ENCODE peak calls at places on chromosomes 11 and 22, in four cellular contexts. One of them, this sample, is unnamed.
A peak's percentile ranks its signal among the peaks of the same experiment; 100 is the strongest.

GRCh38 chr11:82174610-82175009 is 559.1 kb downstream of the FAM181B start:
- DNase-seq in H1: no peak
- DNase-seq in H9: no peak
- DNase-seq in DND-41: no peak
- DNase-seq in this sample: no peak

GRCh38 chr11:112163875-112164521 is at the start of gene IL18:
- DNase-seq in H1: no peak
- DNase-seq in H9: peak; percentile 67
- DNase-seq in DND-41: no peak
- DNase-seq in this sample: no peak

GRCh38 chr11:64882243-64882642 is 3.8 kb upstream of the EHD1 start:
- DNase-seq in H1: no peak
- DNase-seq in H9: no peak
- DNase-seq in DND-41: no peak
- DNase-seq in this sample: no peak

GRCh38 chr11:116284930-116285329 is 487.9 kb downstream of the BUD13 start:
- DNase-seq in H1: no peak
- DNase-seq in H9: no peak
- DNase-seq in DND-41: no peak
- DNase-seq in this sample: no peak

GRCh38 chr22:50456466-50457234 is 18.2 kb downstream of the SBF1 start:
- DNase-seq in H1: no peak
- DNase-seq in H9: peak; percentile 53
- DNase-seq in DND-41: no peak
- DNase-seq in this sample: no peak

GRCh38 chr11:65883786-65884715 is 4.2 kb downstream of the FIBP start:
- DNase-seq in H1: no peak
- DNase-seq in H9: no peak
- DNase-seq in DND-41: no peak
- DNase-seq in this sample: no peak

GRCh38 chr11:36258730-36259360 is 30.4 kb downstream of the COMMD9 start:
- DNase-seq in H1: peak; percentile 36
- DNase-seq in H9: peak; percentile 83
- DNase-seq in DND-41: peak; percentile 25
- DNase-seq in this sample: peak; percentile 43

GRCh38 chr22:29443861-29444431 is 5.6 kb downstream of the RFPL1 start:
- DNase-seq in H1: no peak
- DNase-seq in H9: no peak
- DNase-seq in DND-41: no peak
- DNase-seq in this sample: no peak

GRCh38 chr11:118175031-118175531 is 1.4 kb downstream of the SCN2B start:
- DNase-seq in H1: no peak
- DNase-seq in H9: no peak
- DNase-seq in DND-41: no peak
- DNase-seq in this sample: no peak

GRCh38 chr11:47523491-47524199 is 29.3 kb downstream of the CELF1 start:
- DNase-seq in H1: no peak
- DNase-seq in H9: no peak
- DNase-seq in DND-41: no peak
- DNase-seq in this sample: peak; percentile 43

GRCh38 chr22:46830001-46830715 is 67.7 kb downstream of the TBC1D22A start:
- DNase-seq in H1: no peak
- DNase-seq in H9: no peak
- DNase-seq in DND-41: no peak
- DNase-seq in this sample: no peak

GRCh38 chr11:46180741-46181140 is 59.5 kb upstream of the PHF21A start:
- DNase-seq in H1: no peak
- DNase-seq in H9: no peak
- DNase-seq in DND-41: no peak
- DNase-seq in this sample: no peak

GRCh38 chr22:20324139-20324516 is 4.3 kb upstream of the DGCR6L start:
- DNase-seq in H1: no peak
- DNase-seq in H9: peak; percentile 14
- DNase-seq in DND-41: no peak
- DNase-seq in this sample: no peak

GRCh38 chr22:49305215-49305965 is 522.3 kb downstream of the BRD1 start:
- DNase-seq in H1: peak; percentile 38
- DNase-seq in H9: peak; percentile 89
- DNase-seq in DND-41: peak; percentile 53
- DNase-seq in this sample: peak; percentile 49

GRCh38 chr11:48025983-48026340 is 45.6 kb downstream of the PTPRJ start:
- DNase-seq in H1: no peak
- DNase-seq in H9: no peak
- DNase-seq in DND-41: no peak
- DNase-seq in this sample: no peak

GRCh38 chr11:134382257-134382656 is 29.8 kb downstream of the B3GAT1 start:
- DNase-seq in H1: no peak
- DNase-seq in H9: no peak
- DNase-seq in DND-41: no peak
- DNase-seq in this sample: no peak

GRCh38 chr11:73801136-73801535 is 13.5 kb downstream of the MRPL48 start:
- DNase-seq in H1: no peak
- DNase-seq in H9: no peak
- DNase-seq in DND-41: no peak
- DNase-seq in this sample: no peak

GRCh38 chr11:128764617-128765095 is 70.8 kb downstream of the FLI1 start:
- DNase-seq in H1: no peak
- DNase-seq in H9: no peak
- DNase-seq in DND-41: no peak
- DNase-seq in this sample: no peak

GRCh38 chr11:9530020-9530628 is 43.3 kb upstream of the WEE1 start:
- DNase-seq in H1: no peak
- DNase-seq in H9: no peak
- DNase-seq in DND-41: no peak
- DNase-seq in this sample: no peak

GRCh38 chr11:101128571-101129202 is 926 bp downstream of the PGR start:
- DNase-seq in H1: no peak
- DNase-seq in H9: peak; percentile 43
- DNase-seq in DND-41: no peak
- DNase-seq in this sample: no peak

GRCh38 chr11:8098879-8099278 is 17.9 kb downstream of the TUB start:
- DNase-seq in H1: no peak
- DNase-seq in H9: no peak
- DNase-seq in DND-41: no peak
- DNase-seq in this sample: no peak

GRCh38 chr11:3215346-3216026 is 3.1 kb downstream of the MRGPRG start:
- DNase-seq in H1: no peak
- DNase-seq in H9: no peak
- DNase-seq in DND-41: no peak
- DNase-seq in this sample: no peak

GRCh38 chr11:123560001-123560400 is 94.4 kb downstream of the SCN3B start:
- DNase-seq in H1: no peak
- DNase-seq in H9: no peak
- DNase-seq in DND-41: no peak
- DNase-seq in this sample: no peak

GRCh38 chr22:22013559-22014284 is 31.1 kb upstream of the TOP3B start:
- DNase-seq in H1: no peak
- DNase-seq in H9: no peak
- DNase-seq in DND-41: no peak
- DNase-seq in this sample: no peak

GRCh38 chr11:65524747-65525658 is at the start of gene SCYL1:
- DNase-seq in H1: no peak
- DNase-seq in H9: peak; percentile 78
- DNase-seq in DND-41: peak; percentile 83
- DNase-seq in this sample: peak; percentile 68

GRCh38 chr11:134664863-134665535 is 253.0 kb upstream of the B3GAT1 start:
- DNase-seq in H1: no peak
- DNase-seq in H9: no peak
- DNase-seq in DND-41: peak; percentile 23
- DNase-seq in this sample: no peak

GRCh38 chr11:37502202-37502601 is 904.2 kb upstream of the RAG2 start:
- DNase-seq in H1: no peak
- DNase-seq in H9: no peak
- DNase-seq in DND-41: no peak
- DNase-seq in this sample: peak; percentile 59

GRCh38 chr11:37503411-37504065 is 905.5 kb upstream of the RAG2 start:
- DNase-seq in H1: no peak
- DNase-seq in H9: no peak
- DNase-seq in DND-41: no peak
- DNase-seq in this sample: peak; percentile 42

GRCh38 chr11:37505406-37505805 is 907.4 kb upstream of the RAG2 start:
- DNase-seq in H1: no peak
- DNase-seq in H9: no peak
- DNase-seq in DND-41: no peak
- DNase-seq in this sample: no peak

GRCh38 chr11:37504925-37505324 is 906.9 kb upstream of the RAG2 start:
- DNase-seq in H1: no peak
- DNase-seq in H9: no peak
- DNase-seq in DND-41: no peak
- DNase-seq in this sample: no peak

DNA sequence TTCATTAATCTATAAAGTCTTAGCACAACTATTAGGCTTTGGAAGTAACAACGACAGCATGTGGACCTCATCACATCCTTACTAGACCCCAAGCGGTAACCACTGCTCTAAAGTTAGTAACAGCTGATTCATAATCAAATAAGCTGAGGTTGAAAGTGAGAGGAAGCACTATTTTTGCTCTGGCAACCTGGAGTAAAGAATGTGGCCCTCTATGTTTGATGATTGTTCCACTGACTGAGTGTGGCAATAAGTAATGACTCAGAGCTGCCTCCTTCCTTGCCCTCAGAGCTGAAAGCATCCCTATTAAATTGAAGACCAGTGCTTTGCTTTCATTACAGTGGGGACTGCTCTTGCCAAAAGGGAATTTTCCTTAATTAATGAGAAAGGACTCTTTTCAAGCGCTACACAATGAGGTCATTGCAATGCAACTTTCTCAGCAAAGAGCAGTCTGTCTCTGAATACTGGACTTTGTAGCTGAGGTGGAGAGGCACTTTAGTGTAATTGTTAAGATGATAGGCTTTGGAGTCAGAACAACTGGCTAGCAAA is 906.1 kb upstream of the RAG2 start:
- DNase-seq in H1: no peak
- DNase-seq in H9: no peak
- DNase-seq in DND-41: no peak
- DNase-seq in this sample: peak; percentile 90
- H3K4me2 ChIP-seq in H1: peak overlapping the region; percentile 40
- H3K4me2 ChIP-seq in H9: no peak overlapping the region
- H3K4me2 ChIP-seq in DND-41: no peak overlapping the region
- H3K4me2 ChIP-seq in this sample: peak overlapping the region; percentile 86

DNA sequence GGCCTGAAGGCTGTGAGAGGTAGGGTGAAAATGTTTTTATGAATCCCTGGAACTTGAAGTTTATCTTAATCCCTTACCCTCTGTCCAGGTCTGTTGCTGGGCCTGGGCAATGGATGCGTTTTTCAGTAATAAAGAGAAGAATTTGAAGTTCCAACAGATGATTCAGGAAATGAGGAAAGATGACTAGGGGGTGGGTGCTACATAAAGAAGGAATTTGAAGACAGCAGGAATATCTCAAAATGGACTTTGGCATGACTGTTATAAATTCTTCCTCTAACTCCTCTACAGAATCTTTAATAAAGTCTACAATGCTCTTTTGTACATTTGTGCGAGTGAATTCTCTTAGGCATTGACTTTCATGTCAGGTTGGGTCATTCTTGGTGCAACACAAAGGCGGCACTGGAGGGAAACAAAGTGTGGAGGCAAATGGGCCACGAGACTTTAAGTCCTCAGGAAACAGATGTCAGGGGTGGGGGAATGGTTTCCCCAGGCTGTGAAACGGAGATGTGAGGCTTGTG is 35.1 kb upstream of the PRSS23 start:
- DNase-seq in H1: no peak
- DNase-seq in H9: no peak
- DNase-seq in DND-41: no peak
- DNase-seq in this sample: no peak
- H3K27ac ChIP-seq in H1: no peak overlapping the region
- H3K27ac ChIP-seq in H9: no peak overlapping the region
- H3K27ac ChIP-seq in DND-41: no peak overlapping the region
- H3K27ac ChIP-seq in this sample: no peak overlapping the region

DNA sequence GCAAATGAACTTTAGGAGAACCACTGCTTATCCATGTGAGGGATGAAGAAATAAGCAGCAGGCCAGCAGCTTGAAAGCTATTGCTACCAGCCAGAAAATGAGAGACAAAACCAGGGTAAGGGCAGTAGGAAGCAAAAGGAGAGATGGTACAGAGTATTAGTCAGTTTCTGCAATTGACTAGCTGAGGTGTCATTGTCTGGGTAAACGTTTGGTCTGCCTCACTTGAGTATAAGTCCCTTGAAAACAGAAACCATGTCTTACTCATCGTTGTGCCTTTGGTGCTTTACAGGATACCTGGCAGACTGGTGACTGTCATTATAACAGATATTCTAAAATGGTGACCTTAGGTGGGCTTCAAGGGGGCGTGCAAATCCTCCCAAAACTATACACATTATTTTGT is 63.9 kb upstream of the USP47 start:
- DNase-seq in H1: no peak
- DNase-seq in H9: no peak
- DNase-seq in DND-41: no peak
- DNase-seq in this sample: no peak
- H3K4me2 ChIP-seq in H1: no peak overlapping the region
- H3K4me2 ChIP-seq in H9: no peak overlapping the region
- H3K4me2 ChIP-seq in DND-41: no peak overlapping the region
- H3K4me2 ChIP-seq in this sample: no peak overlapping the region

GRCh38 chr11:76666408-76666807 is 4.1 kb downstream of the LRRC32 start:
- DNase-seq in H1: no peak
- DNase-seq in H9: peak; percentile 46
- DNase-seq in DND-41: no peak
- DNase-seq in this sample: peak; percentile 53

GRCh38 chr11:76668362-76669155 is 2.0 kb downstream of the LRRC32 start:
- DNase-seq in H1: no peak
- DNase-seq in H9: no peak
- DNase-seq in DND-41: no peak
- DNase-seq in this sample: no peak

GRCh38 chr11:76667271-76667818 is 3.2 kb downstream of the LRRC32 start:
- DNase-seq in H1: no peak
- DNase-seq in H9: peak; percentile 22
- DNase-seq in DND-41: no peak
- DNase-seq in this sample: no peak

GRCh38 chr11:76666830-76667229 is 3.7 kb downstream of the LRRC32 start:
- DNase-seq in H1: no peak
- DNase-seq in H9: peak; percentile 9
- DNase-seq in DND-41: no peak
- DNase-seq in this sample: no peak

GRCh38 chr11:76667856-76668255 is 2.7 kb downstream of the LRRC32 start:
- DNase-seq in H1: no peak
- DNase-seq in H9: peak; percentile 20
- DNase-seq in DND-41: no peak
- DNase-seq in this sample: no peak
- H3K27ac ChIP-seq in H1: no peak overlapping the region
- H3K27ac ChIP-seq in H9: no peak overlapping the region
- H3K27ac ChIP-seq in DND-41: no peak overlapping the region
- H3K27ac ChIP-seq in this sample: no peak overlapping the region

GRCh38 chr11:119671561-119672015 is 57.4 kb downstream of the NECTIN1 start:
- DNase-seq in H1: no peak
- DNase-seq in H9: no peak
- DNase-seq in DND-41: no peak
- DNase-seq in this sample: no peak
- H3K4me2 ChIP-seq in H1: no peak overlapping the region
- H3K4me2 ChIP-seq in H9: no peak overlapping the region
- H3K4me2 ChIP-seq in DND-41: no peak overlapping the region
- H3K4me2 ChIP-seq in this sample: no peak overlapping the region